ENCODE peak calls at places on chromosome 6, in eight cellular contexts. P is endothelial cell; F is ovary; N is activated CD4-positive, alpha-beta T cell treated with anti-CD3 and anti-CD28 coated beads for 1 hour; R is NCI-H446 treated with DMSO at 0.1 percent for 48 hours; A is GM12878; X is CD4-positive, CD25-positive, alpha-beta regulatory T cell; O is NCI-H1436 treated with DMSO at 0.1 percent for 48 hours. K is an unnamed sample.

GRCh38 chr6:2412731-2413130 is 167.3 kb upstream of the GMDS start:
- DNase-seq in P (no peak), F (no peak), N (no peak), R (no peak), A (no peak), X (no peak), O (no peak), K (peak; percentile 66)

GRCh38 chr6:111462770-111463391 is 20.1 kb downstream of the REV3L start:
- DNase-seq in P (no peak), F (no peak), N (no peak), R (no peak), A (no peak), X (no peak), O (no peak), K (no peak)

GRCh38 chr6:1667012-1667804 is 57.5 kb downstream of the FOXC1 start:
- DNase-seq in P (no peak), F (no peak), N (no peak), R (no peak), A (no peak), X (no peak), O (no peak), K (no peak)

GRCh38 chr6:69719602-69720193 is 77.1 kb downstream of the LMBRD1 start:
- DNase-seq in P (no peak), F (no peak), N (no peak), R (peak; percentile 41), A (no peak), X (no peak), O (no peak), K (peak; percentile 26)

GRCh38 chr6:43780891-43781571 is 11.0 kb downstream of the VEGFA start:
- DNase-seq in P (no peak), F (no peak), N (no peak), R (no peak), A (no peak), X (no peak), O (no peak), K (no peak)

GRCh38 chr6:136728033-136728939 is 64.0 kb downstream of the MAP3K5 start:
- DNase-seq in P (no peak), F (no peak), N (no peak), R (no peak), A (no peak), X (no peak), O (no peak), K (no peak)

GRCh38 chr6:33313105-33313708 is 671 bp downstream of the TAPBP start:
- DNase-seq in P (peak; percentile 45), F (no peak), N (no peak), R (no peak), A (no peak), X (no peak), O (no peak), K (peak; percentile 44)

GRCh38 chr6:143183735-143184134 is 123.0 kb downstream of the AIG1 start:
- DNase-seq in P (no peak), F (no peak), N (no peak), R (peak; percentile 7), A (no peak), X (no peak), O (no peak), K (peak; percentile 56)

GRCh38 chr6:169115632-169116031 is 138.0 kb downstream of the THBS2 start:
- DNase-seq in P (no peak), F (no peak), N (no peak), R (no peak), A (no peak), X (no peak), O (no peak), K (no peak)

GRCh38 chr6:43887906-43888683 is 118.1 kb downstream of the VEGFA start:
- DNase-seq in P (no peak), F (no peak), N (no peak), R (no peak), A (no peak), X (no peak), O (no peak), K (no peak)

GRCh38 chr6:97177905-97178304 is 105.1 kb downstream of the MMS22L start:
- DNase-seq in P (no peak), F (no peak), N (no peak), R (no peak), A (no peak), X (no peak), O (no peak), K (peak; percentile 5)

GRCh38 chr6:15322781-15323536 is 77.1 kb downstream of the JARID2 start:
- DNase-seq in P (no peak), F (no peak), N (no peak), R (no peak), A (no peak), X (no peak), O (no peak), K (peak; percentile 61)

GRCh38 chr6:117919775-117920492 is 12.9 kb downstream of the SLC35F1 start:
- DNase-seq in P (peak; percentile 26), F (no peak), N (no peak), R (no peak), A (no peak), X (no peak), O (no peak), K (no peak)

GRCh38 chr6:164690241-164690640 is 619.2 kb downstream of the C6orf118 start:
- DNase-seq in P (no peak), F (no peak), N (no peak), R (no peak), A (no peak), X (no peak), O (no peak), K (no peak)

GRCh38 chr6:84547341-84547794 is 217.0 kb downstream of the TBX18 start:
- DNase-seq in P (no peak), F (no peak), N (no peak), R (no peak), A (peak; percentile 31), X (no peak), O (no peak), K (no peak)

GRCh38 chr6:36139431-36139830 is 9.1 kb downstream of the MAPK13 start:
- DNase-seq in P (peak; percentile 60), F (no peak), N (no peak), R (no peak), A (no peak), X (no peak), O (no peak), K (no peak)

GRCh38 chr6:37256692-37257319 is 766 bp upstream of the TBC1D22B start:
- DNase-seq in P (no peak), F (no peak), N (no peak), R (no peak), A (no peak), X (no peak), O (no peak), K (no peak)

GRCh38 chr6:3228791-3229565 is 1.5 kb upstream of the TUBB2B start:
- DNase-seq in P (peak; percentile 22), F (no peak), N (no peak), R (peak; percentile 52), A (no peak), X (no peak), O (no peak), K (no peak)

GRCh38 chr6:157464653-157465535 is 83.9 kb downstream of the ZDHHC14 start:
- DNase-seq in P (no peak), F (no peak), N (no peak), R (no peak), A (peak; percentile 93), X (no peak), O (no peak), K (no peak)

GRCh38 chr6:101079696-101080270 is 198.7 kb upstream of the ASCC3 start:
- DNase-seq in P (no peak), F (no peak), N (no peak), R (no peak), A (no peak), X (no peak), O (no peak), K (no peak)

K was measured in kidney tubule cell.